ENCODE peak calls at places on chromosomes 6 and 20, in five cellular contexts. C is body of pancreas; O is AG04450; Y is activated CD4-positive, alpha-beta T cell treated with anti-CD3 and anti-CD28 coated beads, Interleukin-2, amount 50 U/mL, for 1 hour; P is cardiac fibroblast. X is an unnamed sample.

GRCh38 chr6:152170702-152171667 is 363.5 kb downstream of the ESR1 start:
- DNase-seq in C (no peak), O (peak), Y (peak), P (peak), X (peak)

GRCh38 chr20:18679020-18679419 is 91.2 kb downstream of the DTD1 start:
- DNase-seq in C (no peak), O (no peak), Y (no peak), P (peak), X (no peak)

GRCh38 chr6:121844898-121845297 is 409.5 kb downstream of the GJA1 start:
- DNase-seq in C (no peak), O (no peak), Y (no peak), P (no peak), X (no peak)

GRCh38 chr20:63625771-63626423 is 1.0 kb downstream of the GMEB2 start:
- DNase-seq in C (peak), O (no peak), Y (peak), P (peak), X (no peak)

GRCh38 chr6:84762220-84762940 is 2.0 kb downstream of the TBX18 start:
- DNase-seq in C (no peak), O (no peak), Y (no peak), P (peak), X (no peak)

GRCh38 chr6:73074175-73074574 is 151.1 kb downstream of the KHDC1L start:
- DNase-seq in C (no peak), O (peak), Y (no peak), P (no peak), X (no peak)

GRCh38 chr6:155125916-155126315 is 130.8 kb downstream of the TIAM2 start:
- DNase-seq in C (no peak), O (no peak), Y (no peak), P (no peak), X (no peak)

GRCh38 chr6:37994238-37994637 is 174.7 kb downstream of the ZFAND3 start:
- DNase-seq in C (no peak), O (no peak), Y (no peak), P (peak), X (no peak)

GRCh38 chr6:2845880-2846208 is 4.2 kb upstream of the SERPINB1 start:
- DNase-seq in C (no peak), O (no peak), Y (no peak), P (no peak), X (no peak)

GRCh38 chr6:151179321-151179720 is 60.4 kb upstream of the AKAP12 start:
- DNase-seq in C (no peak), O (peak), Y (no peak), P (peak), X (no peak)

GRCh38 chr20:25487306-25487705 is 79.8 kb downstream of the GINS1 start:
- DNase-seq in C (no peak), O (no peak), Y (no peak), P (no peak), X (no peak)

GRCh38 chr20:61931476-61932198 is 134.0 kb downstream of the TAF4 start:
- DNase-seq in C (no peak), O (no peak), Y (no peak), P (no peak), X (no peak)

GRCh38 chr6:28809947-28810654 is 113.7 kb downstream of the TRIM27 start:
- DNase-seq in C (no peak), O (no peak), Y (no peak), P (no peak), X (no peak)

GRCh38 chr20:59749293-59749680 is 144.9 kb downstream of the PHACTR3 start:
- DNase-seq in C (no peak), O (no peak), Y (no peak), P (peak), X (peak)

GRCh38 chr6:166997348-166997747 is 1.8 kb upstream of the CEP43 start:
- DNase-seq in C (no peak), O (no peak), Y (no peak), P (no peak), X (no peak)

GRCh38 chr6:18343741-18344140 is 43.4 kb upstream of the RNF144B start:
- DNase-seq in C (no peak), O (peak), Y (no peak), P (peak), X (no peak)

GRCh38 chr6:83467620-83468036 is 36.8 kb upstream of the ME1 start:
- DNase-seq in C (no peak), O (no peak), Y (no peak), P (no peak), X (no peak)

GRCh38 chr20:14470231-14470894 is 133.0 kb upstream of the FLRT3 start:
- DNase-seq in C (peak), O (no peak), Y (no peak), P (no peak), X (peak)

GRCh38 chr6:14635933-14636599 is 518.5 kb downstream of the CD83 start:
- DNase-seq in C (no peak), O (no peak), Y (no peak), P (no peak), X (no peak)

GRCh38 chr6:157811476-157812173 is 11.4 kb upstream of the SNX9 start:
- DNase-seq in C (no peak), O (no peak), Y (no peak), P (no peak), X (no peak)

GRCh38 chr20:47350691-47351545 is 5.6 kb downstream of the ZMYND8 start:
- DNase-seq in C (no peak), O (no peak), Y (no peak), P (no peak), X (peak)

GRCh38 chr6:56757585-56757984 is 114.9 kb upstream of the DST start:
- DNase-seq in C (peak), O (no peak), Y (no peak), P (peak), X (no peak)

GRCh38 chr20:5065489-5066383 is 54.0 kb downstream of the PCNA start:
- DNase-seq in C (peak), O (peak), Y (no peak), P (peak), X (no peak)

X was measured in G401.